ENCODE peak calls at places on chromosomes 1 and 21, in eight cellular contexts. U, E, Y, A, R, O, N and Z are unnamed samples.

GRCh38 chr1:109231085-109231484 is 17.4 kb downstream of the SARS1 start:
- DNase-seq in Y (no peak), R (no peak), N (no peak), O (no peak), E (no peak), U (no peak), A (no peak), Z (no peak)

GRCh38 chr1:221237587-221237986 is 358.3 kb downstream of the HLX start:
- DNase-seq in E (no peak), Y (no peak), O (no peak), A (no peak), N (no peak), U (no peak), R (no peak), Z (no peak)

GRCh38 chr1:184210048-184210447 is 158.5 kb downstream of the TSEN15 start:
- DNase-seq in A (no peak), N (peak), R (peak), U (no peak), Y (peak), O (no peak), E (peak), Z (no peak)

GRCh38 chr1:181134543-181135461 is 46.3 kb downstream of the IER5 start:
- DNase-seq in E (peak), Y (peak), N (peak), O (peak), A (peak), U (peak), R (peak), Z (peak)

GRCh38 chr1:168291222-168291824 is 10.6 kb downstream of the TBX19 start:
- DNase-seq in E (no peak), A (no peak), O (no peak), Y (no peak), U (no peak), R (no peak), N (no peak), Z (no peak)

GRCh38 chr1:26351591-26352337 is 2.2 kb downstream of the CRYBG2 start:
- DNase-seq in U (no peak), A (peak), O (no peak), R (peak), E (no peak), Y (no peak), N (no peak), Z (peak)

GRCh38 chr1:109191377-109191776 is 22.3 kb upstream of the SARS1 start:
- DNase-seq in E (no peak), U (no peak), N (no peak), R (no peak), Y (no peak), O (no peak), A (no peak), Z (no peak)

GRCh38 chr1:156623946-156624813 is 5.0 kb downstream of the HAPLN2 start:
- DNase-seq in R (peak), A (peak), Y (peak), U (peak), O (peak), N (peak), E (no peak), Z (peak)

GRCh38 chr1:215636258-215636965 is 69.3 kb downstream of the KCTD3 start:
- DNase-seq in R (peak), O (peak), E (no peak), Y (peak), A (no peak), N (peak), U (no peak), Z (peak)

GRCh38 chr1:7705048-7705907 is 65.8 kb upstream of the VAMP3 start:
- DNase-seq in O (peak), N (no peak), Y (no peak), U (peak), A (no peak), E (no peak), R (peak), Z (no peak)

GRCh38 chr1:236615399-236616148 is 11.3 kb upstream of the HEATR1 start:
- DNase-seq in A (no peak), E (no peak), N (no peak), R (no peak), O (no peak), U (no peak), Y (no peak), Z (no peak)

GRCh38 chr1:109793486-109794318 is 30.0 kb upstream of the EPS8L3 start:
- DNase-seq in Y (peak), A (peak), R (peak), O (peak), E (peak), N (peak), U (peak), Z (peak)

GRCh38 chr1:15578921-15579682 is 5.7 kb downstream of the AGMAT start:
- DNase-seq in E (no peak), R (no peak), Y (no peak), U (no peak), O (no peak), N (no peak), A (no peak), Z (no peak)

GRCh38 chr21:43971201-43971991 is 40.7 kb upstream of the TRAPPC10 start:
- DNase-seq in U (no peak), A (no peak), E (no peak), R (no peak), O (no peak), Y (no peak), N (no peak), Z (no peak)

GRCh38 chr1:245765241-245766000 is 610.6 kb downstream of the KIF26B start:
- DNase-seq in N (peak), Y (peak), U (no peak), A (peak), R (peak), E (peak), O (no peak), Z (peak)

GRCh38 chr1:50183734-50184133 is 75.0 kb downstream of the ELAVL4 start:
- DNase-seq in R (no peak), U (no peak), E (no peak), Y (no peak), N (no peak), A (no peak), O (no peak), Z (no peak)

GRCh38 chr1:25927541-25928265 is 21.5 kb upstream of the STMN1 start:
- DNase-seq in O (no peak), Y (peak), R (no peak), E (no peak), A (no peak), U (no peak), N (no peak), Z (no peak)

GRCh38 chr1:180231506-180232420 is 1.7 kb downstream of the LHX4 start:
- DNase-seq in O (peak), N (peak), E (no peak), A (no peak), R (peak), Y (peak), U (no peak), Z (peak)

GRCh38 chr1:225651872-225652725 is 824 bp downstream of the ENAH start:
- DNase-seq in O (no peak), E (no peak), R (peak), A (no peak), N (peak), U (no peak), Y (peak), Z (no peak)

GRCh38 chr1:27391511-27392095 is 819 bp upstream of the GPR3 start:
- DNase-seq in E (no peak), A (no peak), U (peak), R (peak), Y (peak), O (no peak), N (peak), Z (peak)

GRCh38 chr1:94678187-94678863 is 136.8 kb upstream of the F3 start:
- DNase-seq in Y (no peak), U (no peak), E (no peak), O (no peak), A (no peak), N (no peak), R (no peak), Z (no peak)

GRCh38 chr21:39713905-39714304 is 31.1 kb upstream of the IGSF5 start:
- DNase-seq in Y (peak), A (no peak), U (no peak), E (no peak), O (no peak), N (peak), R (no peak), Z (no peak)

GRCh38 chr1:67648582-67649326 is 36.2 kb upstream of the GADD45A start:
- DNase-seq in U (no peak), R (no peak), Y (no peak), A (no peak), N (no peak), O (no peak), E (no peak), Z (no peak)

GRCh38 chr1:169874229-169874628 is 19.5 kb downstream of the SCYL3 start:
- DNase-seq in N (peak), A (no peak), U (no peak), O (no peak), R (peak), Y (peak), E (peak), Z (peak)

GRCh38 chr21:16983425-16983824 is 529.4 kb upstream of the CXADR start:
- DNase-seq in Y (no peak), A (no peak), N (no peak), O (no peak), U (no peak), R (no peak), E (no peak), Z (no peak)

GRCh38 chr1:217137210-217137871 is 414.1 kb upstream of the ESRRG start:
- DNase-seq in U (no peak), A (no peak), Y (no peak), O (no peak), R (peak), N (no peak), E (no peak), Z (peak)

GRCh38 chr1:48882020-48882419 is 105.3 kb upstream of the BEND5 start:
- DNase-seq in Y (no peak), A (no peak), E (no peak), N (no peak), R (no peak), U (no peak), O (no peak), Z (peak)

GRCh38 chr1:26234644-26235384 is 814 bp downstream of the CEP85 start:
- DNase-seq in Y (peak), N (peak), A (peak), R (peak), U (no peak), E (no peak), O (no peak), Z (peak)

GRCh38 chr1:162072770-162073169 is 3.3 kb downstream of the NOS1AP start:
- DNase-seq in Y (no peak), A (no peak), E (no peak), R (no peak), N (no peak), U (no peak), O (no peak), Z (no peak)

GRCh38 chr1:162065016-162065415 is 4.5 kb upstream of the NOS1AP start:
- DNase-seq in R (no peak), N (no peak), A (no peak), U (no peak), O (no peak), Y (no peak), E (no peak), Z (no peak)

GRCh38 chr1:162070094-162070748 is 730 bp downstream of the NOS1AP start:
- DNase-seq in U (peak), Y (no peak), A (no peak), E (no peak), R (peak), N (no peak), O (no peak), Z (no peak)

GRCh38 chr1:162070825-162071224 is 1.3 kb downstream of the NOS1AP start:
- DNase-seq in A (no peak), E (no peak), U (no peak), Y (no peak), N (no peak), O (no peak), R (peak), Z (no peak)

DNA sequence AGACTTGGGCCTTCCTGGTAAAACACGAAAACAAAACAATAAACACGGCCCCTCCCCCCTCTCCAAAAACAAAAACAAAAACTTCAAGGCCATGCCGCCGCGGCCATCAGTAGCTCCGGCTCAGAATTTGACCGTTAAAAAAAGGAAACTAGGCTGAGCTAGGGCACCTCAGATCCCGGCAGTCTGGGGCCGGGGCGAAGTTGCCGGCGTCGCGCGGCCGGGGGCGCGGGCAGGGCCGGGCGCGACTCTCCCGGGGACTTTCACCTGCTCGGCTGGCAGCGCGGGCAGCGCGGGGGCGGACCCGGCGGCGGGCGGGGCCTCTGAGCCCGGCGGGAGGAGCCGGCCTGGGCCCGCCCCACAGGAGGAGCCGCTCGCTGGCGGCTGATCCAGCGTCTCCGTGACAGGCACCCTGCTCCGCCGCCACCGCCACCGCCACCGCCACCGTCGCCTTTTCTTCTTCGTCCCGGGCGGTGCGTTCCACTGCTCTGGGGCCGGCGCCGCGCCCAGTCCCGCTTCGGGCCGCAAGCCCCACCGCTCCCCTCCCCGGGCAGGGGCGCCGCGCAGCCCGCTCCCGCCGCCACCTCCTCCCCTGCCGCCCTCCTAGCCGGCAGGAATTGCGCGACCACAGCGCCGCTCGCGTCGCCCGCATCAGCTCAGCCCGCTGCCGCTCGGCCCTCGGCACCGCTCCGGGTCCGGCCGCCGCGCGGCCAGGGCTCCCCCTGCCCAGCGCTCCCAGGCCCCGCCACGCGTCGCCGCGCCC is at the start of gene NOS1AP:
- DNase-seq in N (peak), A (peak), R (peak), E (no peak), O (peak), U (peak), Y (peak), Z (peak)
- TF ChIP-seq CTCF in N (no peak), A (no peak), R (no peak), E (no peak), O (no peak), U (no peak), Y (no peak), Z (no peak)

DNA sequence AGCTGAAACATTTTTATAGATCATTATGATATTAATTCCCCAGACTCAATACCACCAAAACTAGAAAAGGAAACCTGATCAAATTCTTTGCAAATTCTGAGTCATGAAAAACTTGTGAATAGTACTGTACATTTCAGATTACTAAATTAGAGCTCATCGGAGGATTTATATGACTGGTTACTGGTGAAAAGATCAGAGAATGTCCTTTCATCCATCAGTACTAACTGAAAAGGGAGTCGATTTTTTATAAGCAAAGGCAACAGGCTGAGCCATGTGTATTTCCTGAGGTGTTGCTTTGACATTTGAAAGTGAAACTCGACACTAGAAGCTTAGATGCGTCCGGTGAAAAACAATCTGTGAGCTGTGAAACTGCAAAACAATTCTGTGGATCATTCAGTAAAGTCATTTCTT is 155.7 kb downstream of the TNFSF18 start:
- DNase-seq in A (no peak), O (no peak), U (no peak), Y (no peak), E (no peak), R (no peak), N (no peak), Z (no peak)
- H3K4me3 ChIP-seq in A (no peak), O (no peak), U (no peak), Y (no peak), E (no peak), R (no peak), N (no peak), Z (no peak)

DNA sequence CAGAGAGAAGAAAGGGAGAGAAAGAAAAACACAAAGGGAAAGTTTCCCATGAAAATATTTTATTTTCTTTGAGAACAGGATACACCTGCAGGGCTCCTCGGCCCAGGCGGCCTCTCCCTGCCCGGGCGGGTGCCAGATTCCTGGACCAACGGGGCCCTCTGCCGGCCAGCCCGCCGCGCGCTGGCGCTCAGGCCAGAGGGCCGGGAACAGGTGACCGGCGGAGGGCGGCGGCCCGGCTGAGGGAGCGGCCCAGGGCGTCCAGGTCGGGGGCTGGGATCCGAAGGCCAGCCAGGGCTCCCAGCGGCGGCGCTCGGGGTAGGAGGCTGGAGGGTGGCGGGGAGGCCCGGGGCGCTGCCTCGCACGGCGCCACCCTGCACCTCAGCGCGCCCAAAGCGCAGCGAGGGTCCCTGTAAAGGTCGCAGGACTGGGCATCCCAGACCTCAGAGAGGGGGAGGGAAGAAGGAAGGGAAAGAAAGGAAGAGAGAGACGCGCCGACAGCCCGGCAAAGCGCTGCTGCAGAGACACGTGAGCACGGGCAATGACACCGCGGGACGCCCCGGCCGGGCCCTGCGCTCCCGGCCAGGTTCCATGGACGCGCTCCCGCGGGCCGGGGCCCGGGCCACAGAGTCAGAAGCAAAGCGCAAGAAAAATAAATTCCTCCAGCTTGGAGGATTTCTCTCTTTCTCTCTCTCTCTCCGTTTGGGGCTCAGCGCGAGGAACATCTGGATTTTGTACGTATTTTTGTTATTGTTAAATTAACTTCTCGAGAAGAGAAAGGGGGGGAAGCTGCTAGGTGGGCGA is 908 bp downstream of the WNT9A start:
- DNase-seq in R (peak), A (peak), O (peak), N (peak), U (peak), Y (peak), E (no peak), Z (peak)
- TF ChIP-seq CTCF in R (peak), A (peak), O (peak), N (peak), U (peak), Y (peak), E (peak), Z (peak)

GRCh38 chr1:166121010-166121409 is 45.8 kb downstream of the FAM78B start:
- DNase-seq in N (no peak), U (no peak), A (no peak), O (no peak), R (no peak), Y (no peak), E (no peak), Z (no peak)
- H3K4me3 ChIP-seq in N (no peak), U (no peak), A (no peak), O (no peak), R (no peak), Y (no peak), E (no peak), Z (no peak)

DNA sequence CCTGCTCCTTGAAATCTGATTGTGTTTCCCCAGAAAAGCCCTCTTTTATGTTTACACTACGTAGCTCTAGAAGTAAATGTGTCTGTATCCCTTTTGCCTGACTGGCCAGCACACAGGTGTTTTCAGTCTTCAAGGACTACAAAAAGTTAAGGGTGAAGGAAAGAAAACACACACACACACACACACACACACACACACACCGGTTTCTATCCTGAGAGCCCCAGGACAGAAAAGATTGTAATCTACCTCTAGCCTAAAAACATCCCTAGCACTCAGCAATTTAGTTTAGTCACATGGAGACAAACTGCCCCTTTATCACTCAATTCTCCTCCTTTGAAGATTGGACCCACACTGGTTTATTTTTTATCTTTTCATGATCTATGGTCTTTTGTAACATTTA is 15.7 kb upstream of the TRIM45 start:
- DNase-seq in O (no peak), Y (no peak), E (no peak), R (no peak), A (no peak), N (no peak), U (no peak), Z (no peak)
- TF ChIP-seq CTCF in O (no peak), Y (no peak), E (no peak), R (no peak), A (no peak), N (no peak), U (no peak), Z (no peak)